ENCODE peak calls at places on chromosomes 11 and 22, in ten cellular contexts. V is AG09319; X is stimulated activated naive CD8-positive, alpha-beta T cell treated with anti-CD3 and anti-CD28 coated beads, Interleukin-15, Interleukin-2, amounts not matched to agents 100 U/mL and 50 U/mL, for 24 hours; T is nephron progenitor cell; B is HFFc6; C is RWPE1; D is germinal center; O is heart right ventricle; P is GM23248; J is DMS153. E is an unnamed sample.

GRCh38 chr11:75768909-75769771 is 562 bp downstream of the DGAT2 start:
- DNase-seq in V (no peak), X (peak), T (no peak), B (no peak), C (peak), D (peak), O (no peak), P (peak), J (no peak), E (no peak)

GRCh38 chr11:16088774-16089173 is 267.6 kb downstream of the SOX6 start:
- DNase-seq in V (no peak), X (no peak), T (no peak), B (no peak), C (no peak), D (no peak), O (no peak), P (no peak), J (no peak), E (no peak)

GRCh38 chr11:111718436-111719325 is 47.5 kb downstream of the PPP2R1B start:
- DNase-seq in V (no peak), X (no peak), T (no peak), B (peak), C (peak), D (no peak), O (no peak), P (peak), J (peak), E (no peak)

GRCh38 chr11:130407978-130408377 is 20.4 kb downstream of the ADAMTS8 start:
- DNase-seq in V (no peak), X (no peak), T (no peak), B (peak), C (peak), D (no peak), O (no peak), P (peak), J (no peak), E (no peak)

GRCh38 chr11:46414466-46414796 is 22.9 kb upstream of the CHRM4 start:
- DNase-seq in V (no peak), X (no peak), T (no peak), B (no peak), C (no peak), D (no peak), O (no peak), P (no peak), J (peak), E (no peak)

GRCh38 chr11:43547411-43547718 is 133.2 kb upstream of the HSD17B12 start:
- DNase-seq in V (no peak), X (no peak), T (peak), B (no peak), C (no peak), D (no peak), O (no peak), P (peak), J (no peak), E (no peak)

GRCh38 chr11:65215441-65216076 is 33.8 kb downstream of the CAPN1 start:
- DNase-seq in V (no peak), X (no peak), T (no peak), B (no peak), C (no peak), D (no peak), O (no peak), P (peak), J (no peak), E (no peak)

GRCh38 chr11:9017773-9018172 is 14.0 kb upstream of the NRIP3 start:
- DNase-seq in V (no peak), X (no peak), T (no peak), B (no peak), C (no peak), D (peak), O (peak), P (peak), J (no peak), E (no peak)

GRCh38 chr11:110148775-110149744 is 55.9 kb downstream of the ZC3H12C start:
- DNase-seq in V (peak), X (no peak), T (no peak), B (peak), C (peak), D (peak), O (no peak), P (peak), J (no peak), E (no peak)

GRCh38 chr22:17962168-17962567 is 62.2 kb downstream of the MICAL3 start:
- DNase-seq in V (no peak), X (no peak), T (no peak), B (no peak), C (no peak), D (no peak), O (no peak), P (no peak), J (no peak), E (no peak)

GRCh38 chr11:115778928-115779650 is 274.9 kb upstream of the CADM1 start:
- DNase-seq in V (no peak), X (no peak), T (no peak), B (no peak), C (no peak), D (no peak), O (no peak), P (no peak), J (no peak), E (no peak)

GRCh38 chr22:48756146-48757111 is 1071.2 kb downstream of the BRD1 start:
- DNase-seq in V (no peak), X (no peak), T (no peak), B (no peak), C (no peak), D (no peak), O (no peak), P (no peak), J (no peak), E (peak)

GRCh38 chr22:18044548-18045271 is 20.3 kb upstream of the MICAL3 start:
- DNase-seq in V (no peak), X (no peak), T (no peak), B (no peak), C (no peak), D (no peak), O (peak), P (no peak), J (peak), E (no peak)

GRCh38 chr11:76172583-76172982 is 33.7 kb downstream of the WNT11 start:
- DNase-seq in V (no peak), X (no peak), T (peak), B (no peak), C (no peak), D (no peak), O (no peak), P (no peak), J (no peak), E (no peak)

E was measured in glutamatergic neuron.